ENCODE peak calls at places on chromosomes 13 and 19, in ten cellular contexts. One of them, this sample, is unnamed.

GRCh38 chr13:82634946-82635345 is 1247.3 kb downstream of the SLITRK1 start:
- DNase-seq in RPMI8226: no peak
- DNase-seq in stomach: no peak
- DNase-seq in T-helper 1 cell: no peak
- DNase-seq in endothelial cell: no peak
- DNase-seq in CD8-positive, alpha-beta memory T cell: no peak
- DNase-seq in right cardiac atrium: no peak
- DNase-seq in AG04449: no peak
- DNase-seq in mucosa of gallbladder: no peak
- DNase-seq in EL: no peak
- DNase-seq in this sample: no peak

GRCh38 chr13:107811233-107811632 is 404.1 kb downstream of the LIG4 start:
- DNase-seq in RPMI8226: no peak
- DNase-seq in stomach: no peak
- DNase-seq in T-helper 1 cell: no peak
- DNase-seq in endothelial cell: no peak
- DNase-seq in CD8-positive, alpha-beta memory T cell: no peak
- DNase-seq in right cardiac atrium: no peak
- DNase-seq in AG04449: no peak
- DNase-seq in mucosa of gallbladder: no peak
- DNase-seq in EL: no peak
- DNase-seq in this sample: no peak

GRCh38 chr19:40322271-40322610 is 26.0 kb downstream of the C19orf47 start:
- DNase-seq in RPMI8226: no peak
- DNase-seq in stomach: no peak
- DNase-seq in T-helper 1 cell: no peak
- DNase-seq in endothelial cell: no peak
- DNase-seq in CD8-positive, alpha-beta memory T cell: no peak
- DNase-seq in right cardiac atrium: peak
- DNase-seq in AG04449: no peak
- DNase-seq in mucosa of gallbladder: no peak
- DNase-seq in EL: peak
- DNase-seq in this sample: no peak

GRCh38 chr19:38210458-38210987 is 13.5 kb downstream of the DPF1 start:
- DNase-seq in RPMI8226: peak
- DNase-seq in stomach: no peak
- DNase-seq in T-helper 1 cell: no peak
- DNase-seq in endothelial cell: peak
- DNase-seq in CD8-positive, alpha-beta memory T cell: no peak
- DNase-seq in right cardiac atrium: peak
- DNase-seq in AG04449: no peak
- DNase-seq in mucosa of gallbladder: peak
- DNase-seq in EL: no peak
- DNase-seq in this sample: no peak

GRCh38 chr13:27186295-27186694 is 14.7 kb upstream of the USP12 start:
- DNase-seq in RPMI8226: no peak
- DNase-seq in stomach: no peak
- DNase-seq in T-helper 1 cell: no peak
- DNase-seq in endothelial cell: no peak
- DNase-seq in CD8-positive, alpha-beta memory T cell: no peak
- DNase-seq in right cardiac atrium: no peak
- DNase-seq in AG04449: no peak
- DNase-seq in mucosa of gallbladder: no peak
- DNase-seq in EL: no peak
- DNase-seq in this sample: no peak

GRCh38 chr13:30224732-30225131 is 82.6 kb downstream of the KATNAL1 start:
- DNase-seq in RPMI8226: no peak
- DNase-seq in stomach: no peak
- DNase-seq in T-helper 1 cell: no peak
- DNase-seq in endothelial cell: no peak
- DNase-seq in CD8-positive, alpha-beta memory T cell: no peak
- DNase-seq in right cardiac atrium: no peak
- DNase-seq in AG04449: no peak
- DNase-seq in mucosa of gallbladder: no peak
- DNase-seq in EL: peak
- DNase-seq in this sample: no peak

GRCh38 chr13:71801781-71802180 is 65.2 kb downstream of the DACH1 start:
- DNase-seq in RPMI8226: no peak
- DNase-seq in stomach: no peak
- DNase-seq in T-helper 1 cell: no peak
- DNase-seq in endothelial cell: no peak
- DNase-seq in CD8-positive, alpha-beta memory T cell: no peak
- DNase-seq in right cardiac atrium: no peak
- DNase-seq in AG04449: no peak
- DNase-seq in mucosa of gallbladder: no peak
- DNase-seq in EL: no peak
- DNase-seq in this sample: no peak

GRCh38 chr13:27338816-27339215 is 68.2 kb downstream of the RASL11A start:
- DNase-seq in RPMI8226: peak
- DNase-seq in stomach: no peak
- DNase-seq in T-helper 1 cell: no peak
- DNase-seq in endothelial cell: peak
- DNase-seq in CD8-positive, alpha-beta memory T cell: no peak
- DNase-seq in right cardiac atrium: no peak
- DNase-seq in AG04449: no peak
- DNase-seq in mucosa of gallbladder: no peak
- DNase-seq in EL: peak
- DNase-seq in this sample: no peak

GRCh38 chr13:41402695-41403511 is 54.4 kb upstream of the RGCC start:
- DNase-seq in RPMI8226: no peak
- DNase-seq in stomach: no peak
- DNase-seq in T-helper 1 cell: no peak
- DNase-seq in endothelial cell: no peak
- DNase-seq in CD8-positive, alpha-beta memory T cell: no peak
- DNase-seq in right cardiac atrium: no peak
- DNase-seq in AG04449: no peak
- DNase-seq in mucosa of gallbladder: no peak
- DNase-seq in EL: no peak
- DNase-seq in this sample: no peak

GRCh38 chr19:8363803-8364771 is at the start of gene ANGPTL4:
- DNase-seq in RPMI8226: peak
- DNase-seq in stomach: peak
- DNase-seq in T-helper 1 cell: peak
- DNase-seq in endothelial cell: peak
- DNase-seq in CD8-positive, alpha-beta memory T cell: peak
- DNase-seq in right cardiac atrium: peak
- DNase-seq in AG04449: no peak
- DNase-seq in mucosa of gallbladder: peak
- DNase-seq in EL: peak
- DNase-seq in this sample: no peak

GRCh38 chr19:31276831-31277230 is 72.4 kb downstream of the TSHZ3 start:
- DNase-seq in RPMI8226: no peak
- DNase-seq in stomach: no peak
- DNase-seq in T-helper 1 cell: no peak
- DNase-seq in endothelial cell: no peak
- DNase-seq in CD8-positive, alpha-beta memory T cell: no peak
- DNase-seq in right cardiac atrium: peak
- DNase-seq in AG04449: no peak
- DNase-seq in mucosa of gallbladder: no peak
- DNase-seq in EL: no peak
- DNase-seq in this sample: no peak

GRCh38 chr13:111866731-111867245 is 200.2 kb upstream of the SOX1 start:
- DNase-seq in RPMI8226: no peak
- DNase-seq in stomach: no peak
- DNase-seq in T-helper 1 cell: no peak
- DNase-seq in endothelial cell: no peak
- DNase-seq in CD8-positive, alpha-beta memory T cell: no peak
- DNase-seq in right cardiac atrium: no peak
- DNase-seq in AG04449: no peak
- DNase-seq in mucosa of gallbladder: no peak
- DNase-seq in EL: no peak
- DNase-seq in this sample: no peak

GRCh38 chr19:6414033-6414643 is 10.5 kb downstream of the KHSRP start:
- DNase-seq in RPMI8226: no peak
- DNase-seq in stomach: no peak
- DNase-seq in T-helper 1 cell: no peak
- DNase-seq in endothelial cell: no peak
- DNase-seq in CD8-positive, alpha-beta memory T cell: no peak
- DNase-seq in right cardiac atrium: peak
- DNase-seq in AG04449: no peak
- DNase-seq in mucosa of gallbladder: no peak
- DNase-seq in EL: no peak
- DNase-seq in this sample: no peak